ENCODE peak calls at places on chromosome 3, in seven cellular contexts. K, I, Z, V, X, N and C are unnamed samples.
A peak's percentile ranks its signal among the peaks of the same experiment; 100 is the strongest.

GRCh38 chr3:195076981-195077610 is 193.9 kb downstream of the XXYLT1 start:
- DNase-seq in N (no peak), V (no peak), X (no peak), I (no peak), Z (no peak), K (no peak), C (no peak)

GRCh38 chr3:35296533-35296932 is 342.8 kb upstream of the ARPP21 start:
- DNase-seq in X (no peak), N (no peak), I (peak; percentile 4), Z (no peak), K (no peak), V (no peak), C (no peak)

GRCh38 chr3:157257101-157257500 is 97.2 kb upstream of the CCNL1 start:
- DNase-seq in Z (no peak), X (no peak), K (no peak), I (no peak), N (no peak), V (no peak), C (no peak)

GRCh38 chr3:116647955-116648354 is 61.6 kb upstream of the TUSC7 start:
- DNase-seq in N (no peak), X (no peak), K (no peak), Z (no peak), V (no peak), I (no peak), C (no peak)

GRCh38 chr3:187027531-187027936 is 97.2 kb downstream of the ST6GAL1 start:
- DNase-seq in K (no peak), N (no peak), V (no peak), I (no peak), Z (no peak), X (no peak), C (no peak)

GRCh38 chr3:113214917-113215595 is 3.7 kb downstream of the BOC start:
- DNase-seq in X (peak; percentile 68), N (no peak), K (no peak), Z (no peak), V (no peak), I (peak; percentile 47), C (peak; percentile 73)

GRCh38 chr3:97839944-97840343 is 18.1 kb downstream of the CRYBG3 start:
- DNase-seq in V (no peak), K (no peak), N (no peak), Z (no peak), X (peak; percentile 1), I (no peak), C (no peak)

GRCh38 chr3:159165972-159166371 is 364.1 kb downstream of the MFSD1 start:
- DNase-seq in K (no peak), Z (no peak), I (peak; percentile 34), X (no peak), V (no peak), N (no peak), C (no peak)

GRCh38 chr3:18786924-18787323 is 361.4 kb upstream of the KCNH8 start:
- DNase-seq in I (no peak), V (no peak), Z (no peak), X (no peak), N (no peak), K (no peak), C (no peak)

GRCh38 chr3:18790384-18790783 is 357.9 kb upstream of the KCNH8 start:
- DNase-seq in V (no peak), K (no peak), I (no peak), N (no peak), Z (no peak), X (no peak), C (no peak)

GRCh38 chr3:18789734-18790133 is 358.6 kb upstream of the KCNH8 start:
- DNase-seq in X (no peak), N (no peak), V (no peak), I (no peak), K (no peak), Z (no peak), C (no peak)

GRCh38 chr3:18795078-18795477 is 353.2 kb upstream of the KCNH8 start:
- DNase-seq in X (no peak), V (no peak), N (no peak), I (no peak), K (no peak), Z (no peak), C (no peak)

GRCh38 chr3:18791752-18792151 is 356.6 kb upstream of the KCNH8 start:
- DNase-seq in K (no peak), I (no peak), N (no peak), X (no peak), V (no peak), Z (no peak), C (no peak)
- H3K23ac ChIP-seq in K (no peak overlapping the region), I (no peak overlapping the region), N (no peak overlapping the region), X (no peak overlapping the region), V (no peak overlapping the region), Z (no peak overlapping the region), C (no peak overlapping the region)

DNA sequence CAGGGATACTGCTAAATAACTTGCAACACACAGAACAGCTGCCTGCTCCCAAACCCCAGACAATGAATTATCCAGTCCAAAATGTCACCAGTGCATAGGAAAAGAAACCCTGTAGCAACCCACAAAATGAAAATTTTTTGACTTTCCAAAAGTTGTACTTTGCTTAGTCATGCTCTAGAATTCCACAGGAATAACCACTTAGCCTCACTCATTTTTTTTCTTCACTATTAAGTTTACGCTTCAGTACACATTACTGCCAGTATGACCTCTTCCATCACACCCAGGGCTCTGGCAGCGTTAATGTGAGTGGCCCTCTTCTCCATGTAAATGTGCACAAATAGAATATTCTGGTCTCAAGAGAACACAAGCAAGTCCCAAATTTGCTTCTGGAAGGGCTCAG is 259.8 kb downstream of the MAGI1 start:
- DNase-seq in V (no peak), X (no peak), I (no peak), K (no peak), Z (no peak), N (no peak), C (peak; percentile 18)
- H3K23ac ChIP-seq in V (no peak overlapping the region), X (no peak overlapping the region), I (no peak overlapping the region), K (no peak overlapping the region), Z (no peak overlapping the region), N (no peak overlapping the region), C (no peak overlapping the region)

GRCh38 chr3:111325160-111325707 is 216.8 kb upstream of the CD96 start:
- DNase-seq in Z (no peak), I (no peak), X (no peak), N (no peak), K (no peak), V (no peak), C (peak; percentile 37)
- H3K23ac ChIP-seq in Z (no peak overlapping the region), I (no peak overlapping the region), X (no peak overlapping the region), N (no peak overlapping the region), K (no peak overlapping the region), V (no peak overlapping the region), C (no peak overlapping the region)

DNA sequence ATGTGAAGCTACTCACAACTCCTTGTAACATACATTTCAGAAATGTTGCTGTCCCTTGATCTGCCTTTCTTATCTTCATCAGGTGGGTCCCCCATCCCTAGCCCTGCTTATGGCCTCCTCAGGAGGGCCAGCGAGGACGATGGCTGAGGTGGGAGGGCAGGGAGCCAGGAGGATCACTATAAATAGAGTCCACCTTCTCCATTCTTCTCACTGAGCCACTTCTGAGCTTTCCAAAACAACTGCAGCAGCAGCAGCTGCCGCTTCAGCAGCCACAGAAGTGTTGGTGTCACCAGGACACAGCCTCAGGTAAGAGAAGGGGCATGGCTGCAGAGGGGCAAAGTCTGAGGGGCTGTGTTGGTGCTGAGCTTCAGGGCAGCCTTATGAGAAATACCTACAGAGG is 53.5 kb downstream of the ANAPC13 start:
- DNase-seq in V (no peak), K (no peak), N (no peak), Z (no peak), X (no peak), I (no peak), C (no peak)
- H3K23ac ChIP-seq in V (no peak overlapping the region), K (no peak overlapping the region), N (no peak overlapping the region), Z (no peak overlapping the region), X (no peak overlapping the region), I (no peak overlapping the region), C (no peak overlapping the region)

GRCh38 chr3:184629555-184630160 is 68.1 kb downstream of the EPHB3 start:
- DNase-seq in X (no peak), K (no peak), I (no peak), Z (peak; percentile 89), V (peak; percentile 50), N (peak; percentile 17), C (no peak)

GRCh38 chr3:184630861-184631260 is 69.3 kb downstream of the EPHB3 start:
- DNase-seq in K (no peak), I (no peak), V (no peak), X (no peak), Z (no peak), N (no peak), C (no peak)

GRCh38 chr3:184632551-184632950 is 71.0 kb downstream of the EPHB3 start:
- DNase-seq in N (no peak), Z (no peak), K (no peak), I (no peak), V (no peak), X (no peak), C (no peak)

GRCh38 chr3:184633185-184633584 is 71.6 kb downstream of the EPHB3 start:
- DNase-seq in X (no peak), Z (no peak), I (no peak), V (no peak), K (no peak), N (no peak), C (no peak)

DNA sequence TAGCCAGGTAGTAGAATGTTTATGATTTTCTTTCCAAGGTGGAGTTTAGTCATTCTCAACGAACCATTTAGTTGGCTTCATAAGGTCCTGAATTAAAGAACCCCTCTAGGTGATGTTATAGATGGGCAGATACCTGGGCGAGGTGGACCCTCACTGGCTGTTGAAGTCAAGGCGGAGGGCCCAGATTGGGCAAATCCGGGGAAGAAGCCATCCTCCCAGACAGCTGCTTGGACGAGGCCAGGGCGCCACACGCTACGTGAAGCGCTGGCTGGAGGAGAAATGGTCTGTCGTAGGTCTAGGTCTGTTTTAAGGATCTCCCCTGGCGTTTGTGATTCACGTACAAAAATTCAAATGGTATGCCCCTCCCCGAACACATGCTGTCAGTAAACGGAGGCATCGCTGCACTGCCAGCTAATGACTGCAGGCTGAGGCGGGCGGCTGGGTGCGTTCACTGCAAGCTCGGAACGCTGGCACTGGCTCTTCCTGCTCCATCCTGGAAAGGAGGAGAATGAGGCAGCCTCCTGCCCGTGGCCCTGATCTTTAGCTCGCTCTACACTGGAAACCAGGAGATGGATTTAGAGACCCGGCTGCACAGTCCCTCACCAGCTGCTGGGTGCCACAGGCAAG is 69.9 kb downstream of the EPHB3 start:
- DNase-seq in Z (no peak), I (no peak), K (no peak), N (no peak), V (no peak), X (peak; percentile 77), C (no peak)
- H3K23ac ChIP-seq in Z (no peak overlapping the region), I (no peak overlapping the region), K (no peak overlapping the region), N (no peak overlapping the region), V (no peak overlapping the region), X (no peak overlapping the region), C (no peak overlapping the region)

GRCh38 chr3:54861248-54862067 is 66.4 kb downstream of the LRTM1 start:
- DNase-seq in Z (no peak), V (no peak), X (peak; percentile 64), N (no peak), I (peak; percentile 28), K (no peak), C (peak; percentile 26)

GRCh38 chr3:54863366-54863765 is 64.5 kb downstream of the LRTM1 start:
- DNase-seq in K (no peak), Z (no peak), I (peak; percentile 38), X (peak; percentile 34), V (no peak), N (no peak), C (no peak)

GRCh38 chr3:54865316-54865715 is 62.5 kb downstream of the LRTM1 start:
- DNase-seq in X (no peak), Z (no peak), K (no peak), I (no peak), V (no peak), N (no peak), C (no peak)

GRCh38 chr3:54862526-54862925 is 65.3 kb downstream of the LRTM1 start:
- DNase-seq in V (no peak), I (no peak), N (no peak), K (no peak), Z (no peak), X (no peak), C (no peak)

GRCh38 chr3:54863806-54864205 is 64.1 kb downstream of the LRTM1 start:
- DNase-seq in X (peak; percentile 35), Z (no peak), V (no peak), K (no peak), I (no peak), N (no peak), C (no peak)
- H3K23ac ChIP-seq in X (no peak overlapping the region), Z (no peak overlapping the region), V (no peak overlapping the region), K (no peak overlapping the region), I (no peak overlapping the region), N (no peak overlapping the region), C (peak overlapping the region; percentile 43)